ENCODE peak calls at places on chromosomes 7 and 10, in six cellular contexts. One of them, this sample, is unnamed. For H3K36me3, the result is how much of the 10 kb centered on the place peaks cover.

GRCh38 chr7:116786791-116787443 is 75.5 kb upstream of the CAPZA2 start:
- DNase-seq in heart right ventricle: peak
- DNase-seq in SK-N-SH: no peak
- DNase-seq in CD8-positive, alpha-beta memory T cell: no peak
- DNase-seq in HCT116: no peak
- DNase-seq in lower lobe of right lung: no peak
- DNase-seq in this sample: no peak

GRCh38 chr7:3279147-3279818 is 21.8 kb upstream of the SDK1 start:
- DNase-seq in SK-N-SH: no peak
- DNase-seq in heart right ventricle: no peak
- DNase-seq in CD8-positive, alpha-beta memory T cell: no peak
- DNase-seq in lower lobe of right lung: no peak
- DNase-seq in HCT116: no peak
- DNase-seq in this sample: no peak

GRCh38 chr7:39666562-39666961 is 43.2 kb downstream of the RALA start:
- DNase-seq in HCT116: no peak
- DNase-seq in SK-N-SH: no peak
- DNase-seq in heart right ventricle: no peak
- DNase-seq in lower lobe of right lung: no peak
- DNase-seq in CD8-positive, alpha-beta memory T cell: no peak
- DNase-seq in this sample: no peak

GRCh38 chr10:116669832-116670644 is 49.3 kb downstream of the PNLIPRP2 start:
- DNase-seq in CD8-positive, alpha-beta memory T cell: no peak
- DNase-seq in lower lobe of right lung: no peak
- DNase-seq in HCT116: no peak
- DNase-seq in SK-N-SH: peak
- DNase-seq in heart right ventricle: no peak
- DNase-seq in this sample: no peak

GRCh38 chr10:37960738-37961137 is 15.7 kb downstream of the ZNF25 start:
- DNase-seq in CD8-positive, alpha-beta memory T cell: no peak
- DNase-seq in lower lobe of right lung: no peak
- DNase-seq in heart right ventricle: no peak
- DNase-seq in HCT116: no peak
- DNase-seq in SK-N-SH: no peak
- DNase-seq in this sample: no peak

GRCh38 chr7:5309146-5309545 is 26.4 kb downstream of the SLC29A4 start:
- DNase-seq in lower lobe of right lung: no peak
- DNase-seq in heart right ventricle: no peak
- DNase-seq in CD8-positive, alpha-beta memory T cell: no peak
- DNase-seq in HCT116: no peak
- DNase-seq in SK-N-SH: no peak
- DNase-seq in this sample: no peak

GRCh38 chr10:61899997-61900828 is 1.3 kb upstream of the ARID5B start:
- DNase-seq in heart right ventricle: peak
- DNase-seq in lower lobe of right lung: peak
- DNase-seq in HCT116: no peak
- DNase-seq in CD8-positive, alpha-beta memory T cell: peak
- DNase-seq in SK-N-SH: peak
- DNase-seq in this sample: peak

GRCh38 chr10:26776258-26776657 is 78.8 kb downstream of the PDSS1 start:
- DNase-seq in CD8-positive, alpha-beta memory T cell: no peak
- DNase-seq in SK-N-SH: no peak
- DNase-seq in HCT116: no peak
- DNase-seq in lower lobe of right lung: no peak
- DNase-seq in heart right ventricle: no peak
- DNase-seq in this sample: no peak

GRCh38 chr7:151472644-151473380 is 32.9 kb upstream of the CRYGN start:
- DNase-seq in CD8-positive, alpha-beta memory T cell: no peak
- DNase-seq in HCT116: no peak
- DNase-seq in SK-N-SH: no peak
- DNase-seq in heart right ventricle: no peak
- DNase-seq in lower lobe of right lung: no peak
- DNase-seq in this sample: no peak

GRCh38 chr7:98879198-98879988 is 1.1 kb downstream of the TRRAP start:
- DNase-seq in HCT116: peak
- DNase-seq in SK-N-SH: peak
- DNase-seq in lower lobe of right lung: no peak
- DNase-seq in heart right ventricle: no peak
- DNase-seq in CD8-positive, alpha-beta memory T cell: peak
- DNase-seq in this sample: no peak

GRCh38 chr10:3787001-3787400 is 2.0 kb upstream of the KLF6 start:
- DNase-seq in SK-N-SH: no peak
- DNase-seq in HCT116: no peak
- DNase-seq in heart right ventricle: no peak
- DNase-seq in CD8-positive, alpha-beta memory T cell: no peak
- DNase-seq in lower lobe of right lung: no peak
- DNase-seq in this sample: peak

GRCh38 chr7:149205690-149206381 is 10.5 kb downstream of the ZNF282 start:
- DNase-seq in HCT116: no peak
- DNase-seq in SK-N-SH: no peak
- DNase-seq in lower lobe of right lung: no peak
- DNase-seq in CD8-positive, alpha-beta memory T cell: no peak
- DNase-seq in heart right ventricle: no peak
- DNase-seq in this sample: no peak
- H3K36me3 ChIP-seq in HCT116: half or more
- H3K36me3 ChIP-seq in SK-N-SH: half or more
- H3K36me3 ChIP-seq in lower lobe of right lung: half or more
- H3K36me3 ChIP-seq in CD8-positive, alpha-beta memory T cell: under half
- H3K36me3 ChIP-seq in heart right ventricle: half or more
- H3K36me3 ChIP-seq in this sample: half or more

GRCh38 chr7:41702635-41703371 is at the start of gene INHBA:
- DNase-seq in heart right ventricle: peak
- DNase-seq in lower lobe of right lung: no peak
- DNase-seq in HCT116: no peak
- DNase-seq in CD8-positive, alpha-beta memory T cell: no peak
- DNase-seq in SK-N-SH: peak
- DNase-seq in this sample: peak
- H3K27ac ChIP-seq in heart right ventricle: peak
- H3K27ac ChIP-seq in lower lobe of right lung: peak
- H3K27ac ChIP-seq in HCT116: no peak
- H3K27ac ChIP-seq in CD8-positive, alpha-beta memory T cell: no peak
- H3K27ac ChIP-seq in SK-N-SH: peak
- H3K27ac ChIP-seq in this sample: peak

GRCh38 chr10:86489071-86489810 is 32.4 kb downstream of the WAPL start:
- DNase-seq in heart right ventricle: no peak
- DNase-seq in HCT116: no peak
- DNase-seq in SK-N-SH: no peak
- DNase-seq in CD8-positive, alpha-beta memory T cell: no peak
- DNase-seq in lower lobe of right lung: no peak
- DNase-seq in this sample: no peak

GRCh38 chr10:86486856-86487255 is 34.7 kb downstream of the WAPL start:
- DNase-seq in heart right ventricle: no peak
- DNase-seq in SK-N-SH: no peak
- DNase-seq in lower lobe of right lung: no peak
- DNase-seq in CD8-positive, alpha-beta memory T cell: no peak
- DNase-seq in HCT116: no peak
- DNase-seq in this sample: no peak

GRCh38 chr10:86489960-86490612 is 31.5 kb downstream of the WAPL start:
- DNase-seq in SK-N-SH: no peak
- DNase-seq in lower lobe of right lung: no peak
- DNase-seq in CD8-positive, alpha-beta memory T cell: no peak
- DNase-seq in HCT116: no peak
- DNase-seq in heart right ventricle: no peak
- DNase-seq in this sample: no peak
- H3K36me3 ChIP-seq in SK-N-SH: under half
- H3K36me3 ChIP-seq in lower lobe of right lung: half or more
- H3K36me3 ChIP-seq in CD8-positive, alpha-beta memory T cell: under half
- H3K36me3 ChIP-seq in HCT116: under half
- H3K36me3 ChIP-seq in heart right ventricle: under half
- H3K36me3 ChIP-seq in this sample: under half

GRCh38 chr10:99967961-99968360 is 41.8 kb downstream of the DNMBP start:
- DNase-seq in CD8-positive, alpha-beta memory T cell: no peak
- DNase-seq in heart right ventricle: no peak
- DNase-seq in SK-N-SH: no peak
- DNase-seq in lower lobe of right lung: no peak
- DNase-seq in HCT116: no peak
- DNase-seq in this sample: no peak

GRCh38 chr10:99966306-99966705 is 43.4 kb downstream of the DNMBP start:
- DNase-seq in heart right ventricle: no peak
- DNase-seq in lower lobe of right lung: no peak
- DNase-seq in HCT116: peak
- DNase-seq in CD8-positive, alpha-beta memory T cell: no peak
- DNase-seq in SK-N-SH: peak
- DNase-seq in this sample: peak

GRCh38 chr10:99964791-99965190 is 45.0 kb downstream of the DNMBP start:
- DNase-seq in HCT116: no peak
- DNase-seq in lower lobe of right lung: no peak
- DNase-seq in CD8-positive, alpha-beta memory T cell: no peak
- DNase-seq in heart right ventricle: no peak
- DNase-seq in SK-N-SH: no peak
- DNase-seq in this sample: no peak

GRCh38 chr10:99965700-99966099 is 44.0 kb downstream of the DNMBP start:
- DNase-seq in CD8-positive, alpha-beta memory T cell: no peak
- DNase-seq in SK-N-SH: no peak
- DNase-seq in lower lobe of right lung: no peak
- DNase-seq in heart right ventricle: no peak
- DNase-seq in HCT116: no peak
- DNase-seq in this sample: no peak
- H3K27ac ChIP-seq in CD8-positive, alpha-beta memory T cell: no peak
- H3K27ac ChIP-seq in SK-N-SH: peak
- H3K27ac ChIP-seq in lower lobe of right lung: no peak
- H3K27ac ChIP-seq in heart right ventricle: peak
- H3K27ac ChIP-seq in HCT116: peak
- H3K27ac ChIP-seq in this sample: peak

GRCh38 chr10:71823356-71823755 is 27.7 kb downstream of the PSAP start:
- DNase-seq in SK-N-SH: no peak
- DNase-seq in CD8-positive, alpha-beta memory T cell: no peak
- DNase-seq in heart right ventricle: no peak
- DNase-seq in HCT116: no peak
- DNase-seq in lower lobe of right lung: no peak
- DNase-seq in this sample: no peak
- H3K36me3 ChIP-seq in SK-N-SH: half or more
- H3K36me3 ChIP-seq in CD8-positive, alpha-beta memory T cell: half or more
- H3K36me3 ChIP-seq in heart right ventricle: half or more
- H3K36me3 ChIP-seq in HCT116: under half
- H3K36me3 ChIP-seq in lower lobe of right lung: half or more
- H3K36me3 ChIP-seq in this sample: half or more

DNA sequence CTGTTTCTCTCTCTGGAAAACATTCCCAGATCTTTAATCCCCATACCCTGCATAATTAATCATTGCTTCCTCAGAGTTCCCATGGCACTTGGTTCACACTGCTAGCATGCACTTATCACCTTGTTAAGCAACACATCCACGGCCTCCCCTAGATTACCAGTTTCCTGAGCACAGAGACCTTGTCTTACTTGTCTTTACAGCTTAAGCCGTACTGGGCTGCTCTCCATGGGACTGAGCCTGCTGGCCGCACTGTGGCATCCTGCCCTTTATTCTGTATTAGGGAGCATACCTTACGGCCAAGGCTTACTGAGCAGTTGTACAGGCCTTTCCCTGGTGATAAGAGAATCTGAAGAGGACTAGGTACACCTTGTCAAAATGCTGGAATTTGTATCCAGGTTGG is 190.2 kb downstream of the REEP3 start:
- DNase-seq in heart right ventricle: peak
- DNase-seq in lower lobe of right lung: no peak
- DNase-seq in SK-N-SH: no peak
- DNase-seq in HCT116: no peak
- DNase-seq in CD8-positive, alpha-beta memory T cell: no peak
- DNase-seq in this sample: no peak
- H3K27ac ChIP-seq in heart right ventricle: peak
- H3K27ac ChIP-seq in lower lobe of right lung: peak
- H3K27ac ChIP-seq in SK-N-SH: peak
- H3K27ac ChIP-seq in HCT116: peak
- H3K27ac ChIP-seq in CD8-positive, alpha-beta memory T cell: no peak
- H3K27ac ChIP-seq in this sample: no peak

GRCh38 chr10:5774987-5775386 is 38.2 kb downstream of the GDI2 start:
- DNase-seq in heart right ventricle: no peak
- DNase-seq in CD8-positive, alpha-beta memory T cell: no peak
- DNase-seq in lower lobe of right lung: no peak
- DNase-seq in SK-N-SH: no peak
- DNase-seq in HCT116: no peak
- DNase-seq in this sample: no peak

GRCh38 chr10:5776150-5776880 is 36.9 kb downstream of the GDI2 start:
- DNase-seq in lower lobe of right lung: no peak
- DNase-seq in CD8-positive, alpha-beta memory T cell: no peak
- DNase-seq in SK-N-SH: peak
- DNase-seq in HCT116: no peak
- DNase-seq in heart right ventricle: no peak
- DNase-seq in this sample: no peak

GRCh38 chr10:5779753-5780152 is 33.5 kb downstream of the GDI2 start:
- DNase-seq in lower lobe of right lung: no peak
- DNase-seq in CD8-positive, alpha-beta memory T cell: no peak
- DNase-seq in SK-N-SH: no peak
- DNase-seq in HCT116: no peak
- DNase-seq in heart right ventricle: no peak
- DNase-seq in this sample: no peak

GRCh38 chr10:5776881-5777197 is 36.4 kb downstream of the GDI2 start:
- DNase-seq in HCT116: no peak
- DNase-seq in CD8-positive, alpha-beta memory T cell: no peak
- DNase-seq in heart right ventricle: no peak
- DNase-seq in SK-N-SH: no peak
- DNase-seq in lower lobe of right lung: no peak
- DNase-seq in this sample: peak

GRCh38 chr10:5775705-5776104 is 37.5 kb downstream of the GDI2 start:
- DNase-seq in SK-N-SH: no peak
- DNase-seq in CD8-positive, alpha-beta memory T cell: peak
- DNase-seq in lower lobe of right lung: peak
- DNase-seq in heart right ventricle: no peak
- DNase-seq in HCT116: no peak
- DNase-seq in this sample: no peak
- H3K36me3 ChIP-seq in SK-N-SH: half or more
- H3K36me3 ChIP-seq in CD8-positive, alpha-beta memory T cell: under half
- H3K36me3 ChIP-seq in lower lobe of right lung: half or more
- H3K36me3 ChIP-seq in heart right ventricle: under half
- H3K36me3 ChIP-seq in HCT116: under half
- H3K36me3 ChIP-seq in this sample: under half

DNA sequence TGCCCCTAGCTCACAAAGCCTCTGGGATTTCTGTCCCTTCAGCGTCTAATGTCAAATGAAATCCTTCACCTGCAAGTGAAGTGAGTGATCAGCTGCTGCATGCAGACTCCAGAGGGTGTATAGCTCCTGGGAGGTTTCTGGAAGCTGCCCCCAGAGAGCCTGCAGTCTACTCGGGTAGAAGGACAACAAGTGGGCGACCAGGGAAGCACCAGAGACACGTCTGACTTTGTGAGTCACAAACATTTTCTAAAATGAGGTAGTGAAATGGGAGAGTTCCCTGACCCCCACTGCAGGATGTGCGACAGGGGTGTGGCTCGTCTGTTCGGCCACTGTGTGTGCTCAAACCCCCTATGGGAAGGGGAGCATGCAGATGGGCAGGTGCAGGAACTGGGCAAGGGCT is 177.0 kb upstream of the PRKCQ start:
- DNase-seq in SK-N-SH: no peak
- DNase-seq in HCT116: no peak
- DNase-seq in CD8-positive, alpha-beta memory T cell: no peak
- DNase-seq in heart right ventricle: no peak
- DNase-seq in lower lobe of right lung: no peak
- DNase-seq in this sample: no peak
- H3K27ac ChIP-seq in SK-N-SH: no peak
- H3K27ac ChIP-seq in HCT116: no peak
- H3K27ac ChIP-seq in CD8-positive, alpha-beta memory T cell: no peak
- H3K27ac ChIP-seq in heart right ventricle: no peak
- H3K27ac ChIP-seq in lower lobe of right lung: no peak
- H3K27ac ChIP-seq in this sample: no peak